ENCODE peak calls at places on chromosomes 1 and 21, in six cellular contexts. One of them, this sample, is unnamed.

GRCh38 chr1:160646711-160647328 is at the start of gene SLAMF1:
- DNase-seq in IMR-90: no peak
- DNase-seq in neuronal stem cell: no peak
- DNase-seq in mesendoderm: no peak
- DNase-seq in mesenchymal stem cell: peak; percentile 78
- DNase-seq in trophoblast cell: no peak
- DNase-seq in this sample: no peak

GRCh38 chr1:145999321-146000024 is 3.1 kb upstream of the TXNIP start:
- DNase-seq in IMR-90: no peak
- DNase-seq in neuronal stem cell: no peak
- DNase-seq in mesendoderm: no peak
- DNase-seq in mesenchymal stem cell: no peak
- DNase-seq in trophoblast cell: no peak
- DNase-seq in this sample: no peak

GRCh38 chr1:66438062-66438970 is 95.6 kb upstream of the SGIP1 start:
- DNase-seq in IMR-90: no peak
- DNase-seq in neuronal stem cell: no peak
- DNase-seq in mesendoderm: no peak
- DNase-seq in mesenchymal stem cell: no peak
- DNase-seq in trophoblast cell: no peak
- DNase-seq in this sample: no peak

GRCh38 chr21:37429356-37429755 is 62.8 kb downstream of the DYRK1A start:
- DNase-seq in IMR-90: no peak
- DNase-seq in neuronal stem cell: no peak
- DNase-seq in mesendoderm: peak; percentile 41
- DNase-seq in mesenchymal stem cell: no peak
- DNase-seq in trophoblast cell: no peak
- DNase-seq in this sample: no peak

GRCh38 chr1:77076759-77077158 is 142.5 kb downstream of the PIGK start:
- DNase-seq in IMR-90: no peak
- DNase-seq in neuronal stem cell: no peak
- DNase-seq in mesendoderm: no peak
- DNase-seq in mesenchymal stem cell: no peak
- DNase-seq in trophoblast cell: no peak
- DNase-seq in this sample: no peak

GRCh38 chr1:116855220-116855619 is 54.5 kb upstream of the PTGFRN start:
- DNase-seq in IMR-90: no peak
- DNase-seq in neuronal stem cell: no peak
- DNase-seq in mesendoderm: peak; percentile 56
- DNase-seq in mesenchymal stem cell: peak; percentile 47
- DNase-seq in trophoblast cell: no peak
- DNase-seq in this sample: no peak

GRCh38 chr1:243312962-243313634 is 57.3 kb downstream of the SDCCAG8 start:
- DNase-seq in IMR-90: no peak
- DNase-seq in neuronal stem cell: no peak
- DNase-seq in mesendoderm: no peak
- DNase-seq in mesenchymal stem cell: no peak
- DNase-seq in trophoblast cell: no peak
- DNase-seq in this sample: no peak

GRCh38 chr1:215567491-215568286 is 585 bp downstream of the KCTD3 start:
- DNase-seq in IMR-90: peak; percentile 46
- DNase-seq in neuronal stem cell: peak; percentile 58
- DNase-seq in mesendoderm: peak; percentile 80
- DNase-seq in mesenchymal stem cell: peak; percentile 74
- DNase-seq in trophoblast cell: peak; percentile 56
- DNase-seq in this sample: peak; percentile 54

GRCh38 chr1:234926574-234927311 is 201.9 kb downstream of the TOMM20 start:
- DNase-seq in IMR-90: no peak
- DNase-seq in neuronal stem cell: no peak
- DNase-seq in mesendoderm: no peak
- DNase-seq in mesenchymal stem cell: peak; percentile 23
- DNase-seq in trophoblast cell: peak; percentile 26
- DNase-seq in this sample: peak; percentile 18

GRCh38 chr1:30706528-30706927 is 16.9 kb downstream of the MATN1 start:
- DNase-seq in IMR-90: peak; percentile 29
- DNase-seq in neuronal stem cell: no peak
- DNase-seq in mesendoderm: no peak
- DNase-seq in mesenchymal stem cell: peak; percentile 41
- DNase-seq in trophoblast cell: no peak
- DNase-seq in this sample: no peak

GRCh38 chr1:230113605-230114241 is 46.7 kb downstream of the GALNT2 start:
- DNase-seq in IMR-90: peak; percentile 99
- DNase-seq in neuronal stem cell: no peak
- DNase-seq in mesendoderm: no peak
- DNase-seq in mesenchymal stem cell: peak; percentile 97
- DNase-seq in trophoblast cell: peak; percentile 60
- DNase-seq in this sample: no peak

GRCh38 chr1:6470132-6471085 is 4.4 kb upstream of the TNFRSF25 start:
- DNase-seq in IMR-90: no peak
- DNase-seq in neuronal stem cell: no peak
- DNase-seq in mesendoderm: no peak
- DNase-seq in mesenchymal stem cell: no peak
- DNase-seq in trophoblast cell: no peak
- DNase-seq in this sample: peak; percentile 65

GRCh38 chr21:35528109-35529042 is 479.3 kb upstream of the RUNX1 start:
- DNase-seq in IMR-90: peak; percentile 20
- DNase-seq in neuronal stem cell: no peak
- DNase-seq in mesendoderm: no peak
- DNase-seq in mesenchymal stem cell: no peak
- DNase-seq in trophoblast cell: no peak
- DNase-seq in this sample: no peak

GRCh38 chr1:220776254-220776653 is 10.5 kb upstream of the MTARC1 start:
- DNase-seq in IMR-90: no peak
- DNase-seq in neuronal stem cell: no peak
- DNase-seq in mesendoderm: no peak
- DNase-seq in mesenchymal stem cell: no peak
- DNase-seq in trophoblast cell: no peak
- DNase-seq in this sample: no peak

GRCh38 chr1:18932387-18932786 is 24.1 kb downstream of the IFFO2 start:
- DNase-seq in IMR-90: peak; percentile 52
- DNase-seq in neuronal stem cell: no peak
- DNase-seq in mesendoderm: no peak
- DNase-seq in mesenchymal stem cell: peak; percentile 68
- DNase-seq in trophoblast cell: peak; percentile 64
- DNase-seq in this sample: no peak
- H4K8ac ChIP-seq in IMR-90: no peak overlapping the region
- H4K8ac ChIP-seq in neuronal stem cell: no peak overlapping the region
- H4K8ac ChIP-seq in mesendoderm: no peak overlapping the region
- H4K8ac ChIP-seq in mesenchymal stem cell: peak overlapping the region; percentile 66
- H4K8ac ChIP-seq in trophoblast cell: no peak overlapping the region
- H4K8ac ChIP-seq in this sample: no peak overlapping the region

DNA sequence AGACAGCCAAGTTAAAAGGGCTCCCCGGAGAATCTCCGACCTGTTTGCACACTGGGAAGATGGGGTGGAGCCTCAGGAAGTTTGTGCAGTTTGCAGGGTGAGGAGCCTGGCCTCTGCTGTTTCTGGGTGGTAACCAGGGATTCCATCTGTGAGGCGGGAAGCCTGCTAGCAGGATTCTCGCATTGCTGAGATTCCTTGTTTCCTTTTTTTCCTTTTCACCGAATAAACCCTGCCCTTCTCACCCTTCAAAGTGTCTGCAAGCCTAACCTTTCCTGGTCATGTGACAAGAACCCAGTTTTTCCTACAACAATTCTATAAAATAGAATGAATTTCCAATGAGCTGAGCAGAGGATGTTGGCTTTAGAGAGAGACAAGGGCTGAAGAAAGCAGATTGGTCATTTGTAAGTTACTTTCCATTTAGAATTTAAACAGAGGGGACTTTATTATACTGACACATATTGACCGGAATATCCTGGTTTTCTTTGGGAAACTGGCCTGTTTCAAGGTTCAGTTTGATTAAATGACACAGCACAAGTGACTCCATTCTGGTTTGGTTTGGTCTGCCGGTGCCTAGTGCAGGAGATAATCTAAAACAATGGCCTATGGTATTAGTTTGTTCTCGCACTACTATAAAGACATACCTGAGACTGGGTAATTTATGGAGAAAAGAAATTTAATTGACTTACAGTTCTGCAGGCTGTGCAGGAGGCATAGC is 48.7 kb upstream of the DNAH14 start:
- DNase-seq in IMR-90: no peak
- DNase-seq in neuronal stem cell: peak; percentile 48
- DNase-seq in mesendoderm: peak; percentile 95
- DNase-seq in mesenchymal stem cell: no peak
- DNase-seq in trophoblast cell: no peak
- DNase-seq in this sample: peak; percentile 83
- H3K9ac ChIP-seq in IMR-90: no peak overlapping the region
- H3K9ac ChIP-seq in neuronal stem cell: no peak overlapping the region
- H3K9ac ChIP-seq in mesendoderm: no peak overlapping the region
- H3K9ac ChIP-seq in mesenchymal stem cell: no peak overlapping the region
- H3K9ac ChIP-seq in trophoblast cell: no peak overlapping the region
- H3K9ac ChIP-seq in this sample: no peak overlapping the region

GRCh38 chr1:162627662-162628296 is 4.5 kb upstream of the DDR2 start:
- DNase-seq in IMR-90: peak; percentile 53
- DNase-seq in neuronal stem cell: no peak
- DNase-seq in mesendoderm: peak; percentile 39
- DNase-seq in mesenchymal stem cell: no peak
- DNase-seq in trophoblast cell: peak; percentile 45
- DNase-seq in this sample: no peak

GRCh38 chr1:162629077-162629637 is 3.1 kb upstream of the DDR2 start:
- DNase-seq in IMR-90: no peak
- DNase-seq in neuronal stem cell: no peak
- DNase-seq in mesendoderm: no peak
- DNase-seq in mesenchymal stem cell: no peak
- DNase-seq in trophoblast cell: no peak
- DNase-seq in this sample: no peak

GRCh38 chr1:162625624-162626023 is 6.6 kb upstream of the DDR2 start:
- DNase-seq in IMR-90: no peak
- DNase-seq in neuronal stem cell: no peak
- DNase-seq in mesendoderm: no peak
- DNase-seq in mesenchymal stem cell: no peak
- DNase-seq in trophoblast cell: no peak
- DNase-seq in this sample: no peak

GRCh38 chr1:162626089-162626488 is 6.2 kb upstream of the DDR2 start:
- DNase-seq in IMR-90: peak; percentile 33
- DNase-seq in neuronal stem cell: no peak
- DNase-seq in mesendoderm: no peak
- DNase-seq in mesenchymal stem cell: no peak
- DNase-seq in trophoblast cell: no peak
- DNase-seq in this sample: no peak

GRCh38 chr1:162626733-162627132 is 5.5 kb upstream of the DDR2 start:
- DNase-seq in IMR-90: no peak
- DNase-seq in neuronal stem cell: no peak
- DNase-seq in mesendoderm: no peak
- DNase-seq in mesenchymal stem cell: no peak
- DNase-seq in trophoblast cell: no peak
- DNase-seq in this sample: no peak
- H3K27ac ChIP-seq in IMR-90: peak overlapping the region; percentile 39
- H3K27ac ChIP-seq in neuronal stem cell: no peak overlapping the region
- H3K27ac ChIP-seq in mesendoderm: no peak overlapping the region
- H3K27ac ChIP-seq in mesenchymal stem cell: no peak overlapping the region
- H3K27ac ChIP-seq in trophoblast cell: no peak overlapping the region
- H3K27ac ChIP-seq in this sample: no peak overlapping the region

DNA sequence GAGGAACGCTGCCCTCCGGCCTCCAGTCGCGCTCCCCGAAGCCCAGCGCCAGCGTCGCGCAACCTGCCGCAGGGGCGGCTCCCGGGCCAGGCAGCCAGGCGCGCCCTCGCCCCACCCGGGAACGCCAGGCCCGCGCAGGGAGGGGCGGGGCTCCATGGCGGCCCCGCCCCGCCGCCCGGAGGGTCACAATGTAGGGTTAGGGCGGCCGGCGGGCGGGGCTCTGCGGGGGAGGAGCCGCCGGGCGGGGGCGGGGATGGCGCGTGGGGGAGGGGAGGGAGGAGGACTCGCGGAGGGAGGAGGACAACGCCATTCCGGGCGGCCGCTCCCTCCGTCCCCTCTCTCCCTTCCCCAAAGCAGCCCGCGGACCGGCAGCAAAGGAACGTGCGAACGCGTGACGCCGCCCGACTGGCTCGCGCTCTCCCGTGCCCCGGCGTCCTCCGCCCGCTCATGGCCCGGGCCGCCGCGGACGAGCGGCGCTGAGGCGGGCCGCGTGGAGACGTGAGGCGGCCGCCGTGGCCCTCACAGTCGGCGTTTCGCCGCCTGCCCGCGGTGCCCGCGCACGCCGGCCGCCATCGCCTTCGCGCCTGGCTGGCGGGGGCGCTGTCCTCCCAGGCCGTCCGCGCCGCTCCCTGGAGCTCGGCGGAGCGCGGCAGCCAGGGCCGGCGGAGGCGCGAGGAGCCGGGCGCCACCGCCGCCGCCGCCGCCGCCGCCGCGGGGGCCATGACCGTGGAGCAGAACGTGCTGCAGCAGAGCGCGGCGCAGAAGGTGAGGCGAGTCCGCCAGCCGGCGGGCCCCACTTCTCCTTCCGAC is at the start of gene USP25:
- DNase-seq in IMR-90: peak; percentile 60
- DNase-seq in neuronal stem cell: peak; percentile 82
- DNase-seq in mesendoderm: peak; percentile 92
- DNase-seq in mesenchymal stem cell: peak; percentile 68
- DNase-seq in trophoblast cell: peak; percentile 96
- DNase-seq in this sample: peak; percentile 89
- H4K8ac ChIP-seq in IMR-90: peak within 1 kb of the TSS; percentile 50
- H4K8ac ChIP-seq in neuronal stem cell: no peak within 1 kb of the TSS
- H4K8ac ChIP-seq in mesendoderm: no peak within 1 kb of the TSS
- H4K8ac ChIP-seq in mesenchymal stem cell: peak within 1 kb of the TSS; percentile 96
- H4K8ac ChIP-seq in trophoblast cell: peak within 1 kb of the TSS; percentile 94
- H4K8ac ChIP-seq in this sample: no peak within 1 kb of the TSS

This sample was measured in H9.